ENCODE peak calls at places on chromosomes 7 and 10, in seven cellular contexts. One of them, this sample, is unnamed.
A peak's percentile ranks its signal among the peaks of the same experiment; 100 is the strongest.

GRCh38 chr7:108284349-108285017 is 154.3 kb upstream of the LAMB4 start:
- DNase-seq in HepG2: no peak
- DNase-seq in heart left ventricle: no peak
- DNase-seq in tibial artery: no peak
- DNase-seq in LNCaP clone FGC: no peak
- DNase-seq in upper lobe of right lung: no peak
- DNase-seq in astrocyte: no peak
- DNase-seq in this sample: no peak

GRCh38 chr7:157005456-157006204 is 4.8 kb downstream of the MNX1 start:
- DNase-seq in HepG2: no peak
- DNase-seq in heart left ventricle: no peak
- DNase-seq in tibial artery: no peak
- DNase-seq in LNCaP clone FGC: no peak
- DNase-seq in upper lobe of right lung: peak; percentile 62
- DNase-seq in astrocyte: no peak
- DNase-seq in this sample: no peak

GRCh38 chr7:6106140-6106904 is 75.1 kb downstream of the ANKRD61 start:
- DNase-seq in HepG2: peak; percentile 64
- DNase-seq in heart left ventricle: no peak
- DNase-seq in tibial artery: no peak
- DNase-seq in LNCaP clone FGC: no peak
- DNase-seq in upper lobe of right lung: peak; percentile 57
- DNase-seq in astrocyte: peak; percentile 23
- DNase-seq in this sample: no peak

GRCh38 chr7:116630932-116631449 is 41.0 kb upstream of the MET start:
- DNase-seq in HepG2: peak; percentile 60
- DNase-seq in heart left ventricle: peak; percentile 64
- DNase-seq in tibial artery: peak; percentile 45
- DNase-seq in LNCaP clone FGC: no peak
- DNase-seq in upper lobe of right lung: peak; percentile 79
- DNase-seq in astrocyte: peak; percentile 93
- DNase-seq in this sample: peak; percentile 92

GRCh38 chr10:96665306-96665705 is 55.0 kb downstream of the PIK3AP1 start:
- DNase-seq in HepG2: no peak
- DNase-seq in heart left ventricle: no peak
- DNase-seq in tibial artery: no peak
- DNase-seq in LNCaP clone FGC: no peak
- DNase-seq in upper lobe of right lung: no peak
- DNase-seq in astrocyte: peak; percentile 86
- DNase-seq in this sample: no peak

GRCh38 chr7:149414745-149415390 is 46.0 kb downstream of the ZNF777 start:
- DNase-seq in HepG2: no peak
- DNase-seq in heart left ventricle: peak; percentile 69
- DNase-seq in tibial artery: peak; percentile 46
- DNase-seq in LNCaP clone FGC: no peak
- DNase-seq in upper lobe of right lung: no peak
- DNase-seq in astrocyte: peak; percentile 76
- DNase-seq in this sample: peak; percentile 82

GRCh38 chr7:84422790-84423189 is 228.2 kb upstream of the SEMA3A start:
- DNase-seq in HepG2: no peak
- DNase-seq in heart left ventricle: no peak
- DNase-seq in tibial artery: no peak
- DNase-seq in LNCaP clone FGC: no peak
- DNase-seq in upper lobe of right lung: no peak
- DNase-seq in astrocyte: peak; percentile 2
- DNase-seq in this sample: no peak

GRCh38 chr10:10587744-10588393 is 429.8 kb upstream of the CELF2 start:
- DNase-seq in HepG2: no peak
- DNase-seq in heart left ventricle: no peak
- DNase-seq in tibial artery: no peak
- DNase-seq in LNCaP clone FGC: no peak
- DNase-seq in upper lobe of right lung: no peak
- DNase-seq in astrocyte: no peak
- DNase-seq in this sample: no peak

GRCh38 chr7:158726277-158726807 is 21.7 kb upstream of the NCAPG2 start:
- DNase-seq in HepG2: no peak
- DNase-seq in heart left ventricle: no peak
- DNase-seq in tibial artery: no peak
- DNase-seq in LNCaP clone FGC: no peak
- DNase-seq in upper lobe of right lung: no peak
- DNase-seq in astrocyte: no peak
- DNase-seq in this sample: no peak

GRCh38 chr10:88127766-88128165 is 264.3 kb downstream of the PTEN start:
- DNase-seq in HepG2: no peak
- DNase-seq in heart left ventricle: no peak
- DNase-seq in tibial artery: no peak
- DNase-seq in LNCaP clone FGC: no peak
- DNase-seq in upper lobe of right lung: no peak
- DNase-seq in astrocyte: no peak
- DNase-seq in this sample: no peak

GRCh38 chr10:29377333-29377961 is 88.6 kb downstream of the LYZL1 start:
- DNase-seq in HepG2: no peak
- DNase-seq in heart left ventricle: no peak
- DNase-seq in tibial artery: no peak
- DNase-seq in LNCaP clone FGC: peak; percentile 15
- DNase-seq in upper lobe of right lung: no peak
- DNase-seq in astrocyte: no peak
- DNase-seq in this sample: no peak

GRCh38 chr10:83165164-83165563 is 974.1 kb upstream of the GHITM start:
- DNase-seq in HepG2: no peak
- DNase-seq in heart left ventricle: no peak
- DNase-seq in tibial artery: no peak
- DNase-seq in LNCaP clone FGC: no peak
- DNase-seq in upper lobe of right lung: no peak
- DNase-seq in astrocyte: no peak
- DNase-seq in this sample: no peak

GRCh38 chr7:110548372-110548771 is 542.6 kb upstream of the LRRN3 start:
- DNase-seq in HepG2: no peak
- DNase-seq in heart left ventricle: no peak
- DNase-seq in tibial artery: no peak
- DNase-seq in LNCaP clone FGC: no peak
- DNase-seq in upper lobe of right lung: no peak
- DNase-seq in astrocyte: no peak
- DNase-seq in this sample: no peak

GRCh38 chr10:118401708-118402107 is 59.6 kb upstream of the FAM204A start:
- DNase-seq in HepG2: no peak
- DNase-seq in heart left ventricle: no peak
- DNase-seq in tibial artery: no peak
- DNase-seq in LNCaP clone FGC: no peak
- DNase-seq in upper lobe of right lung: no peak
- DNase-seq in astrocyte: no peak
- DNase-seq in this sample: no peak

GRCh38 chr7:73647725-73648592 is 19.7 kb upstream of the VPS37D start:
- DNase-seq in HepG2: peak; percentile 41
- DNase-seq in heart left ventricle: no peak
- DNase-seq in tibial artery: no peak
- DNase-seq in LNCaP clone FGC: no peak
- DNase-seq in upper lobe of right lung: no peak
- DNase-seq in astrocyte: no peak
- DNase-seq in this sample: peak; percentile 73

GRCh38 chr10:102511562-102512274 is 7.9 kb downstream of the SUFU start:
- DNase-seq in HepG2: no peak
- DNase-seq in heart left ventricle: no peak
- DNase-seq in tibial artery: no peak
- DNase-seq in LNCaP clone FGC: no peak
- DNase-seq in upper lobe of right lung: no peak
- DNase-seq in astrocyte: no peak
- DNase-seq in this sample: no peak

GRCh38 chr7:30197438-30197837 is 62.7 kb downstream of the MTURN start:
- DNase-seq in HepG2: no peak
- DNase-seq in heart left ventricle: no peak
- DNase-seq in tibial artery: no peak
- DNase-seq in LNCaP clone FGC: no peak
- DNase-seq in upper lobe of right lung: no peak
- DNase-seq in astrocyte: no peak
- DNase-seq in this sample: no peak

GRCh38 chr7:142796501-142797341 is 26.0 kb downstream of the PRSS2 start:
- DNase-seq in HepG2: no peak
- DNase-seq in heart left ventricle: no peak
- DNase-seq in tibial artery: no peak
- DNase-seq in LNCaP clone FGC: no peak
- DNase-seq in upper lobe of right lung: no peak
- DNase-seq in astrocyte: no peak
- DNase-seq in this sample: peak; percentile 80

GRCh38 chr7:92042056-92042737 is 92.1 kb downstream of the CYP51A1 start:
- DNase-seq in HepG2: peak; percentile 96
- DNase-seq in heart left ventricle: no peak
- DNase-seq in tibial artery: no peak
- DNase-seq in LNCaP clone FGC: peak; percentile 54
- DNase-seq in upper lobe of right lung: no peak
- DNase-seq in astrocyte: no peak
- DNase-seq in this sample: no peak

GRCh38 chr10:119782981-119783664 is 57.3 kb downstream of the INPP5F start:
- DNase-seq in HepG2: no peak
- DNase-seq in heart left ventricle: no peak
- DNase-seq in tibial artery: no peak
- DNase-seq in LNCaP clone FGC: no peak
- DNase-seq in upper lobe of right lung: no peak
- DNase-seq in astrocyte: no peak
- DNase-seq in this sample: no peak

GRCh38 chr7:112067609-112068540 is 138.3 kb downstream of the DOCK4 start:
- DNase-seq in HepG2: no peak
- DNase-seq in heart left ventricle: no peak
- DNase-seq in tibial artery: no peak
- DNase-seq in LNCaP clone FGC: no peak
- DNase-seq in upper lobe of right lung: no peak
- DNase-seq in astrocyte: no peak
- DNase-seq in this sample: no peak

GRCh38 chr7:123367508-123368122 is 166.8 kb downstream of the IQUB start:
- DNase-seq in HepG2: peak; percentile 10
- DNase-seq in heart left ventricle: no peak
- DNase-seq in tibial artery: no peak
- DNase-seq in LNCaP clone FGC: peak; percentile 38
- DNase-seq in upper lobe of right lung: no peak
- DNase-seq in astrocyte: no peak
- DNase-seq in this sample: no peak

GRCh38 chr10:100357073-100357858 is 10.2 kb downstream of the SCD start:
- DNase-seq in HepG2: no peak
- DNase-seq in heart left ventricle: no peak
- DNase-seq in tibial artery: no peak
- DNase-seq in LNCaP clone FGC: no peak
- DNase-seq in upper lobe of right lung: no peak
- DNase-seq in astrocyte: no peak
- DNase-seq in this sample: no peak

GRCh38 chr10:43338117-43338516 is 33.3 kb upstream of the FXYD4 start:
- DNase-seq in HepG2: no peak
- DNase-seq in heart left ventricle: no peak
- DNase-seq in tibial artery: no peak
- DNase-seq in LNCaP clone FGC: no peak
- DNase-seq in upper lobe of right lung: no peak
- DNase-seq in astrocyte: no peak
- DNase-seq in this sample: peak; percentile 49

GRCh38 chr7:158738841-158739240 is 34.2 kb upstream of the NCAPG2 start:
- DNase-seq in HepG2: no peak
- DNase-seq in heart left ventricle: no peak
- DNase-seq in tibial artery: no peak
- DNase-seq in LNCaP clone FGC: no peak
- DNase-seq in upper lobe of right lung: no peak
- DNase-seq in astrocyte: no peak
- DNase-seq in this sample: no peak

DNA sequence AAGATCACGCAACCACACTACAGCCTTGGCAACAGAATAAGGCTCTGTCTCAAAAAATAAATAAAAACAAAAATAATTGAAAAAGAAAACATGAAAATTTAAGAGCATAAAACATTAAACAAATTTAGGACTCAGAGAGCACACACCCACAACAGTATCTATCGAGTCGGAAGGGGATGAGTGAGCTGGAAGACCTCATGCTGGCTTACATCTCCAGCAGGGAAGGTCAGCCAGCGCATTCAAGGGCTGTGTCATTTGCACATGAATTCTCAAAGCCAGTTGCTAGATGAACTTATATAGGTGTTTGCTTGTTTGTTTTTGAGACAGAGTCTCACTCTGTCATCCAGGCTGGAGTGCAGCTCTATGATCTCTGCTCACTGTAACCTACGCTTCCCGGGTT is 50.3 kb downstream of the SRRM3 start:
- DNase-seq in HepG2: no peak
- DNase-seq in heart left ventricle: no peak
- DNase-seq in tibial artery: no peak
- DNase-seq in LNCaP clone FGC: no peak
- DNase-seq in upper lobe of right lung: no peak
- DNase-seq in astrocyte: no peak
- DNase-seq in this sample: no peak
- H3K4me3 ChIP-seq in HepG2: no peak overlapping the region
- H3K4me3 ChIP-seq in heart left ventricle: no peak overlapping the region
- H3K4me3 ChIP-seq in tibial artery: no peak overlapping the region
- H3K4me3 ChIP-seq in LNCaP clone FGC: no peak overlapping the region
- H3K4me3 ChIP-seq in upper lobe of right lung: no peak overlapping the region
- H3K4me3 ChIP-seq in astrocyte: no peak overlapping the region
- H3K4me3 ChIP-seq in this sample: no peak overlapping the region

DNA sequence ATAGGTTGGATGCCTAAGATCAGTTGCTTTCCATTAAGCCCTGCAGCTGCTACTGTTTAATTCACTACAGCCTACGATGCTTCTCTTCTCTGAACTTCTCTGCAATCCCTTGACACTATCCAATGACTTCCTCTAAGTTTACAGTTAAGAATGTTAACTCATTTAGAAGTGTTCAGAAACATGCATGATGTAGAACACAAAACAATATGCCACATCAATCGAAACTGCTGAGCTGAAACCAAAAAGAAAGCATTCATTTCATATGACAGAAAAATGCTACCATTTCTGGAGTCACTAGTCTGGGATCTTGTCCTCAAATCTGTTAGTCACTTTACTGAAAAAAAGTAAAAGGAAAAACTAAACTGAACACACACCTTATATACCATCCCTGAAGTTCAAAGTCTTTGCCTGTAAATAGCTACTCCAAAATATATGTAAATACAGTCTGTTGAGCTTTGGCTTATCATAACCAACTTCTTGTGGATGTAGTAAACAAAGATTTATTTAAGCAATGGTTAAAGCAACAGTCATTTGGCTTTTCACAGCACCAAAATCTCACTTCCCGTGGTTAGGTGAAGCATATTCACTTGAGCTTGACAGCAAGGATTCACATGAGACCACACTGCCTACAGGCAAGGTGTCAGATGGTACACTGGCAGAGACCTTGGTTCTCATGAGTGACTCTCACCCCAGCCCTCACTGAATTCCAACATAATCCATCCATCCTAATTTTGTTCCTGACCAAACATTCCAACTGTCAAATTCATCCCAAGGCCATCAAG is 187.0 kb downstream of the PPP1R17 start:
- DNase-seq in HepG2: no peak
- DNase-seq in heart left ventricle: no peak
- DNase-seq in tibial artery: no peak
- DNase-seq in LNCaP clone FGC: no peak
- DNase-seq in upper lobe of right lung: no peak
- DNase-seq in astrocyte: no peak
- DNase-seq in this sample: no peak
- H3K4me3 ChIP-seq in HepG2: no peak overlapping the region
- H3K4me3 ChIP-seq in heart left ventricle: no peak overlapping the region
- H3K4me3 ChIP-seq in tibial artery: no peak overlapping the region
- H3K4me3 ChIP-seq in LNCaP clone FGC: no peak overlapping the region
- H3K4me3 ChIP-seq in upper lobe of right lung: no peak overlapping the region
- H3K4me3 ChIP-seq in astrocyte: no peak overlapping the region
- H3K4me3 ChIP-seq in this sample: no peak overlapping the region

GRCh38 chr10:11876805-11877395 is 53.7 kb downstream of the PROSER2 start:
- DNase-seq in HepG2: no peak
- DNase-seq in heart left ventricle: peak; percentile 31
- DNase-seq in tibial artery: no peak
- DNase-seq in LNCaP clone FGC: no peak
- DNase-seq in upper lobe of right lung: no peak
- DNase-seq in astrocyte: no peak
- DNase-seq in this sample: no peak
- H3K4me3 ChIP-seq in HepG2: no peak overlapping the region
- H3K4me3 ChIP-seq in heart left ventricle: no peak overlapping the region
- H3K4me3 ChIP-seq in tibial artery: no peak overlapping the region
- H3K4me3 ChIP-seq in LNCaP clone FGC: no peak overlapping the region
- H3K4me3 ChIP-seq in upper lobe of right lung: no peak overlapping the region
- H3K4me3 ChIP-seq in astrocyte: no peak overlapping the region
- H3K4me3 ChIP-seq in this sample: no peak overlapping the region

GRCh38 chr7:90648834-90649233 is 52.7 kb downstream of the CDK14 start:
- DNase-seq in HepG2: no peak
- DNase-seq in heart left ventricle: no peak
- DNase-seq in tibial artery: no peak
- DNase-seq in LNCaP clone FGC: no peak
- DNase-seq in upper lobe of right lung: no peak
- DNase-seq in astrocyte: no peak
- DNase-seq in this sample: no peak
- H3K4me3 ChIP-seq in HepG2: no peak overlapping the region
- H3K4me3 ChIP-seq in heart left ventricle: no peak overlapping the region
- H3K4me3 ChIP-seq in tibial artery: no peak overlapping the region
- H3K4me3 ChIP-seq in LNCaP clone FGC: no peak overlapping the region
- H3K4me3 ChIP-seq in upper lobe of right lung: no peak overlapping the region
- H3K4me3 ChIP-seq in astrocyte: no peak overlapping the region
- H3K4me3 ChIP-seq in this sample: no peak overlapping the region